ENCODE peak calls at places on chromosomes 13 and 19, in ten cellular contexts. S, V, U, A, L, W, O, J, I and K are unnamed samples.

GRCh38 chr13:71118779-71119364 is 748.1 kb downstream of the DACH1 start:
- DNase-seq in S (no peak), V (no peak), U (no peak), A (no peak), L (no peak), W (no peak), O (no peak), J (no peak), I (no peak), K (no peak)

GRCh38 chr19:43690890-43691289 is 20.9 kb upstream of the PLAUR start:
- DNase-seq in S (no peak), V (no peak), U (no peak), A (no peak), L (no peak), W (no peak), O (no peak), J (no peak), I (no peak), K (no peak)

GRCh38 chr19:55857149-55857548 is 20.8 kb downstream of the NLRP4 start:
- DNase-seq in S (peak; percentile 62), V (no peak), U (no peak), A (no peak), L (no peak), W (no peak), O (no peak), J (no peak), I (no peak), K (no peak)

GRCh38 chr13:32988588-32989256 is 27.5 kb upstream of the KL start:
- DNase-seq in S (no peak), V (no peak), U (no peak), A (no peak), L (no peak), W (peak; percentile 6), O (no peak), J (no peak), I (no peak), K (no peak)

GRCh38 chr19:2761309-2761677 is 21.5 kb upstream of the SLC39A3 start:
- DNase-seq in S (no peak), V (no peak), U (no peak), A (no peak), L (no peak), W (no peak), O (no peak), J (no peak), I (no peak), K (no peak)

GRCh38 chr13:109275390-109275789 is 511.0 kb downstream of the IRS2 start:
- DNase-seq in S (no peak), V (no peak), U (no peak), A (no peak), L (no peak), W (no peak), O (no peak), J (no peak), I (no peak), K (no peak)

GRCh38 chr13:99275093-99275469 is 16.9 kb upstream of the GPR18 start:
- DNase-seq in S (peak; percentile 63), V (no peak), U (peak; percentile 72), A (peak; percentile 23), L (no peak), W (no peak), O (peak; percentile 92), J (no peak), I (no peak), K (no peak)

GRCh38 chr19:36215276-36216171 is 618 bp downstream of the ZNF146 start:
- DNase-seq in S (peak; percentile 40), V (no peak), U (no peak), A (no peak), L (no peak), W (no peak), O (peak; percentile 57), J (no peak), I (no peak), K (no peak)

GRCh38 chr19:1474765-1475351 is 4.2 kb downstream of the C19orf25 start:
- DNase-seq in S (no peak), V (no peak), U (no peak), A (no peak), L (no peak), W (no peak), O (no peak), J (no peak), I (no peak), K (no peak)

GRCh38 chr13:71513414-71514063 is 353.5 kb downstream of the DACH1 start:
- DNase-seq in S (no peak), V (no peak), U (no peak), A (no peak), L (no peak), W (no peak), O (no peak), J (no peak), I (no peak), K (no peak)

GRCh38 chr19:1254081-1254527 is 5.7 kb downstream of the MIDN start:
- DNase-seq in S (no peak), V (no peak), U (no peak), A (no peak), L (peak; percentile 46), W (no peak), O (no peak), J (no peak), I (no peak), K (no peak)